ENCODE peak calls at places on chromosomes 4 and X, in nine cellular contexts. F, R, L, T, E, Y, I, K and H are unnamed samples.
A peak's percentile ranks its signal among the peaks of the same experiment; 100 is the strongest.

GRCh38 chr4:48669086-48669485 is 111.0 kb downstream of the FRYL start:
- DNase-seq in F (no peak), R (no peak), L (no peak), T (no peak), E (no peak), Y (no peak), I (no peak), K (no peak), H (no peak)

GRCh38 chr4:109730294-109731051 is 603 bp upstream of the PLA2G12A start:
- DNase-seq in F (peak; percentile 1), R (peak; percentile 55), L (peak; percentile 50), T (peak; percentile 70), E (no peak), Y (no peak), I (peak; percentile 58), K (no peak), H (no peak)

GRCh38 chr4:142427456-142427855 is 418.6 kb downstream of the INPP4B start:
- DNase-seq in F (no peak), R (no peak), L (no peak), T (no peak), E (no peak), Y (no peak), I (no peak), K (no peak), H (no peak)

GRCh38 chr4:7365472-7366179 is 69.1 kb downstream of the PSAPL1 start:
- DNase-seq in F (no peak), R (no peak), L (no peak), T (peak; percentile 89), E (no peak), Y (no peak), I (no peak), K (no peak), H (no peak)

GRCh38 chrX:134236690-134237362 is at the start of gene CCDC160:
- DNase-seq in F (no peak), R (peak; percentile 76), L (peak; percentile 90), T (peak; percentile 22), E (no peak), Y (peak; percentile 8), I (peak; percentile 65), K (peak; percentile 19), H (peak; percentile 3)

GRCh38 chrX:33175201-33175600 is 36.1 kb downstream of the DMD start:
- DNase-seq in F (no peak), R (no peak), L (no peak), T (no peak), E (no peak), Y (no peak), I (no peak), K (no peak), H (no peak)

GRCh38 chrX:48474127-48474526 is 1.9 kb upstream of the FTSJ1 start:
- DNase-seq in F (no peak), R (peak; percentile 21), L (no peak), T (no peak), E (no peak), Y (peak; percentile 15), I (no peak), K (peak; percentile 51), H (no peak)

GRCh38 chrX:1452497-1453389 is at the start of gene ASMTL:
- DNase-seq in F (peak; percentile 100), R (peak; percentile 99), L (peak; percentile 100), T (peak; percentile 100), E (peak; percentile 100), Y (peak; percentile 100), I (peak; percentile 100), K (peak; percentile 100), H (peak; percentile 100)